ENCODE peak calls at places on chromosomes 13 and 19, in six cellular contexts. One of them, this sample, is unnamed.
A peak's percentile ranks its signal among the peaks of the same experiment; 100 is the strongest.

GRCh38 chr19:42546831-42547500 is 18.7 kb upstream of the CEACAM1 start:
- DNase-seq in D721Med: no peak
- DNase-seq in tibial nerve: no peak
- DNase-seq in GM23338: no peak
- DNase-seq in activated naive CD8-positive, alpha-beta T cell treated with anti-CD3 and anti-CD28 coated beads for 36 hours: no peak
- DNase-seq in ACHN: no peak
- DNase-seq in this sample: no peak

GRCh38 chr13:107450931-107451330 is 764.4 kb downstream of the LIG4 start:
- DNase-seq in ACHN: peak; percentile 92
- DNase-seq in tibial nerve: peak; percentile 7
- DNase-seq in activated naive CD8-positive, alpha-beta T cell treated with anti-CD3 and anti-CD28 coated beads for 36 hours: peak; percentile 2
- DNase-seq in D721Med: no peak
- DNase-seq in GM23338: no peak
- DNase-seq in this sample: no peak

GRCh38 chr19:1591421-1592022 is 1.1 kb downstream of the MBD3 start:
- DNase-seq in tibial nerve: no peak
- DNase-seq in D721Med: no peak
- DNase-seq in activated naive CD8-positive, alpha-beta T cell treated with anti-CD3 and anti-CD28 coated beads for 36 hours: peak; percentile 19
- DNase-seq in ACHN: peak; percentile 6
- DNase-seq in GM23338: no peak
- DNase-seq in this sample: no peak

GRCh38 chr19:50778906-50779430 is 8.7 kb downstream of the GPR32 start:
- DNase-seq in tibial nerve: no peak
- DNase-seq in ACHN: no peak
- DNase-seq in D721Med: no peak
- DNase-seq in activated naive CD8-positive, alpha-beta T cell treated with anti-CD3 and anti-CD28 coated beads for 36 hours: no peak
- DNase-seq in GM23338: peak; percentile 77
- DNase-seq in this sample: no peak

GRCh38 chr13:44331912-44332840 is 41.4 kb upstream of the SERP2 start:
- DNase-seq in D721Med: no peak
- DNase-seq in ACHN: no peak
- DNase-seq in GM23338: no peak
- DNase-seq in activated naive CD8-positive, alpha-beta T cell treated with anti-CD3 and anti-CD28 coated beads for 36 hours: no peak
- DNase-seq in tibial nerve: peak; percentile 67
- DNase-seq in this sample: no peak

GRCh38 chr19:21439372-21439771 is 42.4 kb downstream of the ZNF493 start:
- DNase-seq in tibial nerve: no peak
- DNase-seq in GM23338: no peak
- DNase-seq in ACHN: no peak
- DNase-seq in activated naive CD8-positive, alpha-beta T cell treated with anti-CD3 and anti-CD28 coated beads for 36 hours: no peak
- DNase-seq in D721Med: no peak
- DNase-seq in this sample: no peak

GRCh38 chr13:44710576-44710975 is 134.4 kb upstream of the TSC22D1 start:
- DNase-seq in D721Med: no peak
- DNase-seq in GM23338: no peak
- DNase-seq in activated naive CD8-positive, alpha-beta T cell treated with anti-CD3 and anti-CD28 coated beads for 36 hours: peak; percentile 48
- DNase-seq in ACHN: peak; percentile 70
- DNase-seq in tibial nerve: no peak
- DNase-seq in this sample: peak; percentile 53

GRCh38 chr13:111219950-111220349 is 100.5 kb upstream of the TEX29 start:
- DNase-seq in activated naive CD8-positive, alpha-beta T cell treated with anti-CD3 and anti-CD28 coated beads for 36 hours: no peak
- DNase-seq in ACHN: no peak
- DNase-seq in GM23338: no peak
- DNase-seq in D721Med: no peak
- DNase-seq in tibial nerve: no peak
- DNase-seq in this sample: no peak

GRCh38 chr13:80469841-80470378 is 129.0 kb upstream of the SPRY2 start:
- DNase-seq in activated naive CD8-positive, alpha-beta T cell treated with anti-CD3 and anti-CD28 coated beads for 36 hours: no peak
- DNase-seq in tibial nerve: peak; percentile 87
- DNase-seq in GM23338: no peak
- DNase-seq in D721Med: no peak
- DNase-seq in ACHN: peak; percentile 2
- DNase-seq in this sample: no peak

GRCh38 chr13:20425819-20426219 is 99.8 kb downstream of the CRYL1 start:
- DNase-seq in activated naive CD8-positive, alpha-beta T cell treated with anti-CD3 and anti-CD28 coated beads for 36 hours: no peak
- DNase-seq in GM23338: no peak
- DNase-seq in D721Med: no peak
- DNase-seq in tibial nerve: no peak
- DNase-seq in ACHN: no peak
- DNase-seq in this sample: peak; percentile 59

GRCh38 chr19:36225219-36225892 is 10.4 kb downstream of the ZNF146 start:
- DNase-seq in ACHN: no peak
- DNase-seq in D721Med: no peak
- DNase-seq in activated naive CD8-positive, alpha-beta T cell treated with anti-CD3 and anti-CD28 coated beads for 36 hours: no peak
- DNase-seq in GM23338: no peak
- DNase-seq in tibial nerve: no peak
- DNase-seq in this sample: no peak

GRCh38 chr19:40756502-40757110 is 5.6 kb downstream of the SNRPA start:
- DNase-seq in ACHN: no peak
- DNase-seq in D721Med: no peak
- DNase-seq in activated naive CD8-positive, alpha-beta T cell treated with anti-CD3 and anti-CD28 coated beads for 36 hours: peak; percentile 32
- DNase-seq in GM23338: no peak
- DNase-seq in tibial nerve: no peak
- DNase-seq in this sample: no peak

GRCh38 chr13:111184685-111185401 is 69.7 kb downstream of the ARHGEF7 start:
- DNase-seq in tibial nerve: no peak
- DNase-seq in activated naive CD8-positive, alpha-beta T cell treated with anti-CD3 and anti-CD28 coated beads for 36 hours: peak; percentile 43
- DNase-seq in ACHN: no peak
- DNase-seq in D721Med: no peak
- DNase-seq in GM23338: no peak
- DNase-seq in this sample: peak; percentile 80

GRCh38 chr19:18967358-18968146 is 26.5 kb upstream of the HOMER3 start:
- DNase-seq in tibial nerve: peak; percentile 57
- DNase-seq in D721Med: no peak
- DNase-seq in ACHN: peak; percentile 24
- DNase-seq in activated naive CD8-positive, alpha-beta T cell treated with anti-CD3 and anti-CD28 coated beads for 36 hours: no peak
- DNase-seq in GM23338: peak; percentile 17
- DNase-seq in this sample: no peak